ENCODE peak calls at places on chromosomes 11 and 22, in four cellular contexts. V is GM12878, F is endothelial cell of umbilical vein, R is K562. S is an unnamed sample.

GRCh38 chr11:59666969-59667368 is 1.9 kb downstream of the PATL1 start:
- DNase-seq in V (no peak), F (no peak), R (no peak), S (peak; percentile 15)

GRCh38 chr22:26124991-26125725 is 44.1 kb upstream of the SEZ6L start:
- DNase-seq in V (no peak), F (no peak), R (no peak), S (no peak)

GRCh38 chr11:19849947-19850593 is 137.4 kb downstream of the NAV2 start:
- DNase-seq in V (no peak), F (no peak), R (no peak), S (peak; percentile 25)

GRCh38 chr11:106012744-106013143 is 9.3 kb downstream of the MSANTD4 start:
- DNase-seq in V (no peak), F (peak; percentile 74), R (no peak), S (peak; percentile 95)

GRCh38 chr11:41872458-41872857 is 413.0 kb upstream of the LRRC4C start:
- DNase-seq in V (no peak), F (no peak), R (no peak), S (no peak)

GRCh38 chr22:41589260-41589600 is 410 bp downstream of the PMM1 start:
- DNase-seq in V (no peak), F (no peak), R (peak; percentile 62), S (no peak)

GRCh38 chr11:134753805-134754130 is 341.7 kb upstream of the B3GAT1 start:
- DNase-seq in V (no peak), F (no peak), R (no peak), S (no peak)

GRCh38 chr11:62398011-62398994 is 20.5 kb upstream of the SCGB1A1 start:
- DNase-seq in V (no peak), F (no peak), R (peak; percentile 80), S (peak; percentile 44)

GRCh38 chr11:74932797-74933196 is 16.1 kb downstream of the XRRA1 start:
- DNase-seq in V (no peak), F (peak; percentile 62), R (no peak), S (peak; percentile 95)

GRCh38 chr11:21654091-21654490 is 538.8 kb upstream of the ANO5 start:
- DNase-seq in V (no peak), F (no peak), R (no peak), S (no peak)

GRCh38 chr11:35649984-35650383 is 12.6 kb upstream of the TRIM44 start:
- DNase-seq in V (no peak), F (peak; percentile 29), R (no peak), S (peak; percentile 84)

GRCh38 chr22:40654522-40655167 is 18.1 kb upstream of the MRTFA start:
- DNase-seq in V (no peak), F (peak; percentile 60), R (peak; percentile 26), S (peak; percentile 83)

GRCh38 chr22:30435674-30436126 is 10.1 kb downstream of the MTFP1 start:
- DNase-seq in V (no peak), F (peak; percentile 31), R (peak; percentile 28), S (no peak)

GRCh38 chr22:30290318-30290678 is 993 bp upstream of the CASTOR1 start:
- DNase-seq in V (no peak), F (peak; percentile 15), R (no peak), S (peak; percentile 23)

GRCh38 chr11:70191495-70192140 is 11.5 kb upstream of the FADD start:
- DNase-seq in V (no peak), F (peak; percentile 54), R (peak; percentile 88), S (peak; percentile 49)

GRCh38 chr11:64364911-64365310 is 5.9 kb downstream of the RPS6KA4 start:
- DNase-seq in V (no peak), F (no peak), R (no peak), S (no peak)

GRCh38 chr11:118834428-118835028 is 43.6 kb upstream of the DDX6 start:
- DNase-seq in V (no peak), F (no peak), R (no peak), S (peak; percentile 23)

GRCh38 chr11:1881442-1882264 is 10.0 kb downstream of the PRR33 start:
- DNase-seq in V (no peak), F (no peak), R (no peak), S (no peak)

GRCh38 chr22:31451709-31452571 is 37.7 kb downstream of the EIF4ENIF1 start:
- DNase-seq in V (peak; percentile 15), F (peak; percentile 59), R (peak; percentile 18), S (peak; percentile 59)

GRCh38 chr11:134543144-134544044 is 131.4 kb upstream of the B3GAT1 start:
- DNase-seq in V (no peak), F (no peak), R (no peak), S (no peak)

GRCh38 chr11:64489831-64490441 is 101.1 kb upstream of the SLC22A12 start:
- DNase-seq in V (no peak), F (peak; percentile 29), R (peak; percentile 78), S (peak; percentile 7)

GRCh38 chr22:27835446-27835845 is 33.9 kb upstream of the MN1 start:
- DNase-seq in V (no peak), F (no peak), R (no peak), S (peak; percentile 41)

GRCh38 chr11:14059491-14059890 is 97.0 kb downstream of the SPON1 start:
- DNase-seq in V (no peak), F (no peak), R (no peak), S (no peak)

GRCh38 chr11:116793476-116794096 is 1.9 kb upstream of the APOA5 start:
- DNase-seq in V (no peak), F (no peak), R (no peak), S (peak; percentile 16)

GRCh38 chr11:116791813-116792143 is at the start of gene APOA5:
- DNase-seq in V (no peak), F (no peak), R (no peak), S (no peak)

GRCh38 chr11:116791002-116791812 is 472 bp downstream of the APOA5 start:
- DNase-seq in V (no peak), F (peak; percentile 65), R (peak; percentile 86), S (peak; percentile 55)

GRCh38 chr11:116792144-116792868 is 627 bp upstream of the APOA5 start:
- DNase-seq in V (no peak), F (no peak), R (no peak), S (no peak)

GRCh38 chr11:116792869-116793475 is 1.3 kb upstream of the APOA5 start:
- DNase-seq in V (no peak), F (no peak), R (no peak), S (peak; percentile 73)
- TF ChIP-seq FOS in V (no peak), F (peak; percentile 71), R (no peak), S (no peak)

GRCh38 chr11:130849215-130849568 is 67.1 kb downstream of the SNX19 start:
- DNase-seq in V (no peak), F (no peak), R (no peak), S (peak; percentile 73)
- TF ChIP-seq FOS in V (no peak), F (no peak), R (no peak), S (no peak)

GRCh38 chr11:72672839-72673238 is 1.4 kb downstream of the PDE2A start:
- DNase-seq in V (no peak), F (no peak), R (no peak), S (no peak)

GRCh38 chr11:72673943-72674828 is at the start of gene PDE2A:
- DNase-seq in V (no peak), F (no peak), R (no peak), S (no peak)

GRCh38 chr11:72675221-72675620 is 999 bp upstream of the PDE2A start:
- DNase-seq in V (no peak), F (no peak), R (no peak), S (no peak)

GRCh38 chr11:72671144-72672099 is 2.8 kb downstream of the PDE2A start:
- DNase-seq in V (no peak), F (no peak), R (no peak), S (no peak)

DNA sequence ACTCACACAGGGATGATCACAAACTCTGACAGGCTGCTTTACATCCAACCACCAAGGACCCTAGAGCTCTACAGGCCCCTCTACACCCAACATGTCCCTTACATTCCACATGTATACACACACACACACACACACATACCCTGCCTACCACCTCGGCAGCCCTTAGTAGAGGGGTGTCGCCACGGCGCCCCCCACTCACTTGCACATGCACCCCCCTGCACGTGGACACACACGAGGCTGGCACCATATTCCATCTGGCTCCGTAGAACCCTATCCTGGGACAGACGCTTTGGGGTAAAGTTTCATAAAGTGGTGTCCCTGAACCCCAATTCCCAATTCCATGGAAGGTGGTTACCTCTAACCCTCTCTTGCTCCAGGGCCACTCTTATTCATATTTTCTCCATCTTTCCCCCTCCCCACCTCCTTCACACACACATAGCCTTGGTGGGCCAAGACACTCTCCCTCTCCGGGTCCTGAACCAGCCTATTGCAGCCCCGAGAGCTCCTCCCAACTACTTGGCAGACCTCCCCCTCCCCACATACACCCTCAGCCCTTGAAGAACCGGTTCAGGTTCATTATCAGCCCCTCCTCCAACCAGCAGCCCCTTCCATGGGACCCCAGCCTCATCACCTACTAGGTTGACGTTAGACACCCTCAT is 809 bp downstream of the PDE2A start:
- DNase-seq in V (no peak), F (no peak), R (no peak), S (no peak)
- TF ChIP-seq FOS in V (no peak), F (no peak), R (no peak), S (no peak)

GRCh38 chr11:29159552-29160465 is 857.0 kb downstream of the KCNA4 start:
- DNase-seq in V (no peak), F (peak; percentile 82), R (peak; percentile 12), S (peak; percentile 90)
- TF ChIP-seq FOS in V (no peak), F (no peak), R (no peak), S (no peak)

DNA sequence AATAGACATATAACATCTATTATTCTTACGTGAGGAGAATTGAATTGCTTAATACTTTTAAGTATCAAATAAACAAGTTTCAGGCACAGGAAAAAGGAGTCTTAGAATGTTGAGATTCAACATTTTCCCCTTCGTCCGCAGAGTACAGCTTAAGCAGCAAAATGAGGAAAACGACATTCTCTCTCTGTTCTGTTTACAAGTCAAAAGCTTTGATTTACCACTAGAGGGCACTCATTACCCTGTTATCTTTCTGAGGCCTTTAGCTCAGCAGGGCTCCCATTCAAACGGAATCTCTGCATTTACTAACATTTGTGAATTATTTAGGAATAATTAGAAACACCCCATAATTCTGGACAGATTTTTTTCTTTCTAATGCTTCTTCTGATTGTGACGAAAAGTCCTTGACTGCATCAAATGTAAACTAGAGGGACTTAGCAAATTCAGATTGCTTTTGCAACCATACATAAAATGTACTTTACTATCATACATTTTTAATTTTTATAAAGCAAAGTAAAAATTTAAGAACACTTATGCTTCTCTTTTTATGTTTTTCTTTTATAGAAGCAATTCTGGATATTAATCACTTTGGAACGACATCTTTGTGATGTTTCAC is 75.0 kb downstream of the JRKL start:
- DNase-seq in V (peak; percentile 11), F (peak; percentile 64), R (peak; percentile 76), S (peak; percentile 78)
- TF ChIP-seq FOS in V (no peak), F (no peak), R (no peak), S (no peak)

GRCh38 chr11:110128161-110128560 is 35.0 kb downstream of the ZC3H12C start:
- DNase-seq in V (no peak), F (no peak), R (no peak), S (peak; percentile 42)

GRCh38 chr11:110133182-110133581 is 40.0 kb downstream of the ZC3H12C start:
- DNase-seq in V (no peak), F (no peak), R (no peak), S (no peak)

GRCh38 chr11:110131386-110132123 is 38.4 kb downstream of the ZC3H12C start:
- DNase-seq in V (no peak), F (no peak), R (no peak), S (no peak)

GRCh38 chr11:110134120-110134519 is 40.9 kb downstream of the ZC3H12C start:
- DNase-seq in V (no peak), F (peak; percentile 44), R (no peak), S (no peak)

GRCh38 chr11:110130642-110131238 is 37.5 kb downstream of the ZC3H12C start:
- DNase-seq in V (no peak), F (peak; percentile 62), R (no peak), S (peak; percentile 67)
- TF ChIP-seq FOS in V (no peak), F (no peak), R (no peak), S (no peak)